ENCODE peak calls at places on chromosomes 5 and 9, in nine cellular contexts. E is spleen; R is MM.1S; U is omental fat pad; Z is skeletal muscle cell; K is A549; J is CD8-positive, alpha-beta T cell; G is ascending aorta; A is SK-N-MC. D is an unnamed sample.
A peak's percentile ranks its signal among the peaks of the same experiment; 100 is the strongest.

GRCh38 chr5:62488531-62488930 is 76.0 kb downstream of the IPO11 start:
- DNase-seq in U (no peak), G (no peak), Z (no peak), K (no peak), J (no peak), E (no peak), A (no peak), R (no peak), D (no peak)

GRCh38 chr5:2756764-2757163 is 5.3 kb upstream of the IRX2 start:
- DNase-seq in E (no peak), G (no peak), R (no peak), J (no peak), Z (no peak), K (no peak), A (no peak), U (no peak), D (no peak)

GRCh38 chr5:171646338-171647042 is 139.1 kb upstream of the SMIM23 start:
- DNase-seq in K (no peak), U (no peak), R (no peak), G (no peak), Z (no peak), A (no peak), E (no peak), J (no peak), D (no peak)

GRCh38 chr5:139232161-139232724 is 34.1 kb upstream of the SIL1 start:
- DNase-seq in Z (no peak), U (no peak), J (no peak), G (no peak), R (peak; percentile 8), K (no peak), E (peak; percentile 6), A (peak; percentile 53), D (no peak)

GRCh38 chr5:50963647-50964584 is 297.5 kb downstream of the PARP8 start:
- DNase-seq in G (no peak), E (no peak), K (no peak), U (no peak), Z (no peak), A (no peak), R (no peak), J (no peak), D (no peak)

GRCh38 chr9:108766786-108767185 is 89.0 kb downstream of the ACTL7B start:
- DNase-seq in Z (no peak), E (no peak), R (no peak), G (no peak), K (no peak), A (no peak), J (no peak), U (no peak), D (no peak)

GRCh38 chr9:29393064-29393463 is 1819.8 kb upstream of the C9orf72 start:
- DNase-seq in J (no peak), Z (peak; percentile 76), K (no peak), U (no peak), E (no peak), R (no peak), G (no peak), A (no peak), D (no peak)

GRCh38 chr9:26856413-26857032 is 36.1 kb downstream of the CAAP1 start:
- DNase-seq in K (peak; percentile 77), U (no peak), E (no peak), Z (peak; percentile 7), G (no peak), J (no peak), R (peak; percentile 52), A (no peak), D (peak; percentile 34)

GRCh38 chr9:98256632-98257218 is 1.3 kb upstream of the TBC1D2 start:
- DNase-seq in A (no peak), Z (no peak), E (no peak), J (peak; percentile 20), G (no peak), R (peak; percentile 37), U (no peak), K (no peak), D (no peak)

GRCh38 chr5:175380701-175381100 is 63.3 kb downstream of the DRD1 start:
- DNase-seq in Z (no peak), A (no peak), R (no peak), U (no peak), J (no peak), K (no peak), G (no peak), E (no peak), D (no peak)

GRCh38 chr9:89865357-89865756 is 260.5 kb downstream of the GADD45G start:
- DNase-seq in R (no peak), Z (no peak), E (peak; percentile 36), G (no peak), A (no peak), U (no peak), K (no peak), J (no peak), D (no peak)

GRCh38 chr9:6689893-6690634 is 44.5 kb upstream of the GLDC start:
- DNase-seq in A (no peak), G (no peak), J (no peak), Z (no peak), E (no peak), U (no peak), R (no peak), K (no peak), D (no peak)

GRCh38 chr5:156896545-156896944 is 46.5 kb downstream of the PPP1R2B start:
- DNase-seq in K (no peak), J (no peak), E (no peak), A (no peak), Z (no peak), G (no peak), U (no peak), R (no peak), D (no peak)

GRCh38 chr9:130140701-130141100 is 31.5 kb upstream of the NCS1 start:
- DNase-seq in U (no peak), R (no peak), A (no peak), K (no peak), Z (no peak), J (no peak), G (no peak), E (no peak), D (no peak)

GRCh38 chr9:99433555-99433954 is 211.5 kb downstream of the SEC61B start:
- DNase-seq in J (peak; percentile 31), G (peak; percentile 69), U (no peak), R (no peak), Z (peak; percentile 43), K (peak; percentile 56), E (no peak), A (no peak), D (peak; percentile 50)

GRCh38 chr9:99172129-99173091 is 49.3 kb downstream of the ALG2 start:
- DNase-seq in U (no peak), Z (no peak), K (no peak), A (no peak), E (no peak), J (no peak), G (no peak), R (no peak), D (no peak)

GRCh38 chr9:37293664-37294524 is 128.6 kb upstream of the GRHPR start:
- DNase-seq in R (no peak), E (no peak), J (no peak), A (peak; percentile 97), G (no peak), K (no peak), Z (peak; percentile 48), U (no peak), D (no peak)

GRCh38 chr5:74862221-74862620 is 4.0 kb downstream of the FAM169A start:
- DNase-seq in G (no peak), K (no peak), J (no peak), A (no peak), R (no peak), U (no peak), Z (no peak), E (no peak), D (no peak)

GRCh38 chr5:109905906-109906305 is 216.2 kb downstream of the MAN2A1 start:
- DNase-seq in U (no peak), G (no peak), A (no peak), Z (no peak), K (no peak), E (no peak), J (no peak), R (no peak), D (no peak)

GRCh38 chr5:174872271-174872670 is 147.9 kb downstream of the MSX2 start:
- DNase-seq in Z (no peak), G (no peak), K (no peak), A (no peak), E (no peak), U (no peak), J (no peak), R (no peak), D (no peak)

GRCh38 chr9:73412874-73413273 is 261.2 kb downstream of the ANXA1 start:
- DNase-seq in J (no peak), R (no peak), K (no peak), A (no peak), E (no peak), Z (no peak), G (no peak), U (no peak), D (no peak)

GRCh38 chr5:158194561-158194961 is 335.6 kb upstream of the CLINT1 start:
- DNase-seq in A (no peak), U (no peak), K (no peak), R (no peak), Z (no peak), G (no peak), J (no peak), E (peak; percentile 78), D (no peak)

GRCh38 chr9:93669958-93670207 is 93.5 kb downstream of the PHF2 start:
- DNase-seq in Z (no peak), G (peak; percentile 50), U (no peak), K (no peak), E (no peak), J (no peak), R (no peak), A (no peak), D (no peak)

GRCh38 chr9:18477121-18477705 is 3.3 kb downstream of the ADAMTSL1 start:
- DNase-seq in K (no peak), G (no peak), A (no peak), R (no peak), Z (no peak), E (no peak), U (no peak), J (no peak), D (no peak)

GRCh38 chr5:67426961-67427630 is 230.5 kb upstream of the CD180 start:
- DNase-seq in Z (no peak), G (no peak), R (no peak), E (no peak), A (no peak), J (no peak), K (no peak), U (no peak), D (no peak)

GRCh38 chr5:431711-432050 is 11.3 kb upstream of the EXOC3 start:
- DNase-seq in G (no peak), U (no peak), Z (no peak), K (no peak), J (no peak), E (peak; percentile 67), R (no peak), A (no peak), D (no peak)